ENCODE peak calls at places on chromosomes 2 and 18, in eight cellular contexts. B is left lung; J is heart right ventricle; O is fibroblast of lung; N is upper lobe of right lung; I is DND-41; L is CD8-positive, alpha-beta memory T cell; Q is K562. T is an unnamed sample. For H3K4me1, the result is how much of the 10 kb centered on the place peaks cover.

GRCh38 chr2:162524192-162524591 is 180.3 kb downstream of the GCA start:
- DNase-seq in I (no peak), O (peak), B (no peak), L (no peak), J (no peak), Q (no peak), N (no peak), T (no peak)

GRCh38 chr2:85502720-85503119 is 36.2 kb upstream of the MAT2A start:
- DNase-seq in L (no peak), N (no peak), Q (no peak), J (no peak), B (no peak), O (no peak), I (no peak), T (no peak)

GRCh38 chr18:55152801-55153200 is 193.5 kb upstream of the CCDC68 start:
- DNase-seq in I (no peak), L (no peak), Q (no peak), J (no peak), O (peak), N (no peak), B (no peak), T (no peak)

GRCh38 chr2:175930504-175930903 is 71.6 kb downstream of the LNPK start:
- DNase-seq in B (no peak), J (no peak), O (peak), I (no peak), N (no peak), L (no peak), Q (no peak), T (no peak)

GRCh38 chr18:42334931-42335330 is 379.9 kb downstream of the PIK3C3 start:
- DNase-seq in N (no peak), I (no peak), Q (no peak), O (no peak), J (no peak), L (no peak), B (no peak), T (no peak)

GRCh38 chr2:118569876-118570535 is 277.4 kb downstream of the EN1 start:
- DNase-seq in N (no peak), B (no peak), Q (no peak), I (no peak), J (no peak), L (no peak), O (peak), T (no peak)

GRCh38 chr2:19711470-19712372 is 190.1 kb downstream of the TTC32 start:
- DNase-seq in L (no peak), B (no peak), I (no peak), N (no peak), Q (no peak), J (no peak), O (peak), T (no peak)

GRCh38 chr2:234546770-234547169 is 49.9 kb upstream of the ARL4C start:
- DNase-seq in N (no peak), L (no peak), Q (no peak), B (no peak), O (no peak), J (no peak), I (no peak), T (no peak)

GRCh38 chr2:170715062-170715931 is at the start of gene SP5:
- DNase-seq in J (peak), N (peak), L (no peak), Q (peak), B (peak), I (no peak), O (peak), T (no peak)

GRCh38 chr2:123164216-123164615 is 860.9 kb upstream of the CNTNAP5 start:
- DNase-seq in B (no peak), I (no peak), L (no peak), J (no peak), Q (no peak), O (no peak), N (no peak), T (no peak)

GRCh38 chr2:44205169-44205568 is 36.5 kb downstream of the PPM1B start:
- DNase-seq in I (no peak), Q (no peak), O (no peak), L (no peak), B (no peak), N (no peak), J (no peak), T (no peak)

GRCh38 chr2:69693472-69694450 is 48.2 kb upstream of the ANXA4 start:
- DNase-seq in N (no peak), O (no peak), L (peak), Q (no peak), B (no peak), J (peak), I (peak), T (no peak)
- H3K4me1 ChIP-seq in N (under half), O (under half), L (half or more), Q (under half), B (under half), J (under half), I (half or more), T (under half)

DNA sequence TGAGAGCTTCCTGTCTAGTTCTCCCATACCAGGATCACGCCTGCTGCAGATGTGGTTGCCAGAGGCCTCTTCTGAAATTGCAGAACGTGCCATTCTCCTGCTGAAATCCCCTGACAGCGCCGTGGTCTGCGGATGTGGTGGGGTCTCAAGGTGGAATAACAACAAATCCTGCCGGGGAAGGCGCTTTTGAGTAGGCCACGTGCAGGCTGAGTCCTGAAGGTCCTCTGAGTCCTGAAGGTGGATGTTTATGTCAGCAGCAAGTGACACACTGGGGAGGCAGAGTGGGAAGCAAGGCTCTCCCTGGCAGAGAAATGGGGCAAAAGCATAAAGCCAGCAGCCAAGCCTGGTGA is 241.4 kb downstream of the MYCN start:
- DNase-seq in O (no peak), B (no peak), Q (no peak), N (no peak), L (no peak), I (no peak), J (no peak), T (no peak)
- H3K27ac ChIP-seq in O (no peak), B (no peak), Q (no peak), N (no peak), L (no peak), I (no peak), J (no peak), T (no peak)

DNA sequence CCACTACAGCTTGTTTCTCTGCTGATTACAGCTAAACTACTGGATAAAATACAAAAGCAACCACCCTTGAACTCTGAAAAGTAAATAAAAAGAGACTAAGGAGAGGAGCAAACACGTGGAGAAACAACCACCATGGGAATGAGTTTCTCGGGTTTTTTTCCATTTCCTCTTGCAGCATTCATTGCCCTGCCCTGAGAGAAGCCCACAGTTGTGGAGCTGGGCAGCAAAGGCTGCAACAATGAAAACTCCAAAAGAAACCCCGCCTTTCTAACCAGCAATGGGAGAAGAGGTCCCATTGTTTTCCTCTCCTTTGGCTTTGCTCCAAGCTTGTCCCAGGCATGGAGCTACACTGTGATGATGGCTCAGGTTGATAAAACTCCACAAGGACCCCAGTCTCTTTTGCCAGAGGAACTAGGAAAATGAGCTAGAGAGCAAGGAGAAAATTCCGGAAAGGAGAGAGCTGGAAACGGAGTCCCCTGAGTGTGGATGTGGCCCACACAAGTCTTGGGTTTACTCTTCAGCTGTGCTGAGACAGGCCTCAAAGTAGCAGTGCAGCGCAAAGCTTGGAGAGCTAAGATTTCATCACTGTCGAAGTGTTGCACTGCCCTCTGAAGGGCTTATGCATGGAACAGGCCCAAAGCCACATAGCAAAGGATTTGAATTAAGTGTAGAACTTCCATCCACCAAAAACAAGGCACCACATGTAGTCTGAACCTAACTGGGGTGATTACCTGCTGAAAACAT is 20.9 kb downstream of the NAPG start:
- DNase-seq in O (no peak), J (no peak), L (no peak), N (no peak), B (no peak), I (no peak), Q (no peak), T (no peak)
- H3K4me1 ChIP-seq in O (under half), J (under half), L (under half), N (under half), B (under half), I (under half), Q (under half), T (under half)

GRCh38 chr18:48929212-48929612 is 21.6 kb downstream of the SMAD7 start:
- DNase-seq in Q (no peak), N (peak), O (peak), B (no peak), J (no peak), I (no peak), L (no peak), T (no peak)
- H3K27ac ChIP-seq in Q (no peak), N (peak), O (peak), B (peak), J (peak), I (peak), L (no peak), T (peak)

GRCh38 chr2:104851236-104852160 is 2.4 kb upstream of the POU3F3 start:
- DNase-seq in J (no peak), N (no peak), Q (no peak), L (no peak), I (no peak), O (no peak), B (no peak), T (no peak)
- H3K4me1 ChIP-seq in J (under half), N (under half), Q (under half), L (under half), I (under half), O (under half), B (under half), T (under half)

DNA sequence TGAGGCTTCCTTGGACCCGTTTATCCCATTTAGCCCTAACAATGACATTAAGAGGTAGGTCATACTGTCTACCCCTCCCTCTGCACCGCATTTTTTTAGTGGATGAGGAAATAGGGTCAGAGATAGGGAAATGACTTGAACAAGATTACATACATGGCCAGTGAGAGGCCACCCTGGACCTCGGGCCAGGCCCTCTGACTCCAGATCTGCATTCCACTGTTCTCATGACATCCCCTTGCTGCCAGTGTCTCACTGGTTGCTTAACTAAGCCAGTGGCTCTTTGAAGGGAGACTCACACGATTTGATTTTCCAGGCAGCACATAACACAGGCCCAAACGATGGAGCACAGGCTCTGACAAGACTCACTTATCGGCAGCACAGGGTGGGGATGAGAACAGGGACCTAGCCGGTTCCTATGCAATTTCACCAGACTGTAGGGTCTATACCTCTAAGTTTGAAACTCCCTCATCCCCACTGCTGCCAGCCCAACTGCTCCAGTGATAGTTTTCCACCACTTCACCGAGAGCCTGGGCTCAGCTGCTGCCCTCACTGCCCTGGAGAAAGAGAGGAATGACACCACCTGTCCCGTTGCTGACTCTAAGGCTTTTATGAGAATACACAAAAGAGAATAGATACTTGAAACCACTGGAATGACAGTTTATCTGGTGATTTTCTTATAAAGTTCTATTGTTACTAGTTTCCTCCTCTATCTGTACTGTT is 82.5 kb downstream of the TMEM247 start:
- DNase-seq in L (no peak), N (no peak), O (no peak), J (no peak), I (no peak), Q (no peak), B (no peak), T (peak)
- H3K27ac ChIP-seq in L (no peak), N (no peak), O (no peak), J (peak), I (no peak), Q (no peak), B (no peak), T (peak)

DNA sequence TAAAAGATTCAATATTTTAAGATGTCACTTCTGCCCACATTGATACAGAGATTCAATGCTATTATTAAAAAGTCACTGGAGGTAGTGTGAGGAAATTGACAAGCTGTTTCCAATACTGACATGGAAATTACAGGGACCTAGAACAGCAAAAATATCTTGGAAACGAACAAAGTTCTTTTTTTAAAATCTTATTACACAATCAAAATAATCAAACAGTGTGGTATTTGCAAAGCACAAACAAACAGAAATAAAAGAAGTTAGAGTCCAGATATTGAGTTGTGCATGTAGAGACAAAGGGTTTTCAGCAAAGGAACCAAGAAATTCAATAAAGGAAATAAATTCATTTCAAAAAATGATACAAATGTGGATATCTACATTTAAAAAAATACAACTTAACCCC is 369.6 kb downstream of the NCKAP5 start:
- DNase-seq in Q (no peak), N (no peak), I (no peak), O (no peak), L (no peak), J (no peak), B (no peak), T (no peak)
- H3K4me1 ChIP-seq in Q (under half), N (under half), I (under half), O (under half), L (under half), J (under half), B (under half), T (under half)

DNA sequence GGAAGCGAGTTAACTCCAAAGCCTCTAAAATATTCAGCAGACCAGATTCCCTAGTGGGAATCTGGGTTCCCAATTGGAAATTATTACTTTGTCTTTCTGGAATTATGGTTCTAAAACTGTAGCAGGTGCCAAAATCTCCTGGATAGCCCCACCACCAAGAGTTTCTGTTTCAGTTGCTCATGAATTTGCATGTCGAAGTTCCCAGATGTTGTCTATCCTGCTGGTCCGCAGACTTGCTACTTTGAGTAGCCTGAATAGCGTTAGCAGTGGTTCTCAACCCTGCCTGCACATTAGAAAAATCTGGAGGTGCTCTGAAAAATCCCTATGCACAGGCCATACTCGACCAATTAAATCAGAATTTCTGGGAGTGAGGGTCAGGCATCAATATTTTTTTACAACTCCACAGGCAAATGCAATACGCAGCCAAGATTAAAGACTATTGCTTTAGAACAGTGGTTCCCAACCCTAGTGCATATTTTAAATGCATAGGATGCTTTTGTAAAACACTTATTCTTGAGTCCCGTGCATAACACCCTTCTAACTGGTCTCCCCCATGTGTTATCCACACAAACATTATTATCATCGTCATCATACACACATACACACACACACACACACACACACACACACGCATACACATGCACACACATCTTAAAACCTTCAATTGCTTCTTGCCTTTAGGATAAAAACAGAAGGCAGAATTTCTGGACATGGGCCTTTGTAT is 144.9 kb upstream of the PELI1 start:
- DNase-seq in L (no peak), O (no peak), Q (no peak), J (no peak), B (no peak), I (no peak), N (no peak), T (no peak)
- H3K27ac ChIP-seq in L (no peak), O (peak), Q (no peak), J (peak), B (no peak), I (no peak), N (no peak), T (peak)

GRCh38 chr2:144465723-144466122 is 54.2 kb downstream of the ZEB2 start:
- DNase-seq in I (no peak), N (no peak), L (no peak), Q (no peak), J (no peak), O (no peak), B (no peak), T (no peak)
- H3K4me1 ChIP-seq in I (under half), N (under half), L (under half), Q (under half), J (under half), O (under half), B (under half), T (half or more)

DNA sequence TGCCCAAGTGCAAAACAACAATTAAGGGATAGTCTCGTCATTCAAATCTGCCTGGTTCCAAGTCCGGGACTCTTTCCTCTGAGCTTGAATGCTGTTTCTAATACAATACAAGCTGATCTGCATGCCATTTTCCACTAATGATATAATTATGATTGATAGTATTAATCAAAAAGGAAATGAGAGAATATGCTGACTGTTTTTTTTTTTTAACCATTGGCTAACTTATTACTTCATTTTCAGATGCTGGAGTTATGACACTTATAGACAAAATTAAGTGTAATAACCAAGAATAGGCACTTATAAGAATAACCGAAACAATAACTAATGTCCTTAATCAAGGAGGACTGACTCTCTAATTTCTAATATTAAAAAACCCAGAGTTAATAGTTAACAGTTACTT is 343.6 kb downstream of the LPIN1 start:
- DNase-seq in L (no peak), B (no peak), I (no peak), N (no peak), O (no peak), J (no peak), Q (no peak), T (no peak)
- H3K27ac ChIP-seq in L (no peak), B (no peak), I (no peak), N (no peak), O (no peak), J (no peak), Q (no peak), T (no peak)